ENCODE peak calls at places on chromosome 9, in five cellular contexts. K, R, B, X and C are unnamed samples.

GRCh38 chr9:121690316-121690715 is 38.9 kb downstream of the DAB2IP start:
- DNase-seq in B (no peak), K (no peak), R (no peak), X (no peak), C (no peak)

GRCh38 chr9:31394040-31394473 is 990.4 kb upstream of the ACO1 start:
- DNase-seq in K (no peak), R (no peak), X (no peak), B (no peak), C (no peak)

GRCh38 chr9:16514131-16514530 is 356.3 kb downstream of the BNC2 start:
- DNase-seq in R (no peak), X (no peak), B (no peak), K (no peak), C (no peak)

GRCh38 chr9:21711504-21711903 is 90.9 kb upstream of the MTAP start:
- DNase-seq in B (no peak), R (no peak), X (no peak), K (no peak), C (no peak)

GRCh38 chr9:29750062-29750461 is 2176.8 kb upstream of the C9orf72 start:
- DNase-seq in K (no peak), X (no peak), R (no peak), B (no peak), C (no peak)

GRCh38 chr9:8962084-8962483 is 1162.5 kb upstream of the DMAC1 start:
- DNase-seq in R (no peak), K (no peak), X (no peak), B (no peak), C (no peak)

GRCh38 chr9:122206118-122207046 is 22.4 kb downstream of the LHX6 start:
- DNase-seq in K (no peak), B (no peak), R (no peak), X (no peak), C (no peak)

GRCh38 chr9:3241290-3241689 is 284.5 kb downstream of the RFX3 start:
- DNase-seq in X (no peak), K (no peak), R (no peak), B (no peak), C (no peak)

GRCh38 chr9:35490910-35491465 is 1.1 kb downstream of the RUSC2 start:
- DNase-seq in B (no peak), X (no peak), R (no peak), K (no peak), C (no peak)

GRCh38 chr9:81632599-81632998 is 56.7 kb downstream of the TLE1 start:
- DNase-seq in R (no peak), B (no peak), K (no peak), X (no peak), C (no peak)

GRCh38 chr9:108800632-108801099 is 55.1 kb downstream of the ACTL7B start:
- DNase-seq in X (no peak), R (no peak), B (no peak), K (no peak), C (no peak)

GRCh38 chr9:134360897-134361296 is 34.6 kb downstream of the RXRA start:
- DNase-seq in K (no peak), X (no peak), B (no peak), R (no peak), C (peak)

GRCh38 chr9:35839926-35840325 is 10.9 kb downstream of the TMEM8B start:
- DNase-seq in R (no peak), K (no peak), X (no peak), B (no peak), C (no peak)

GRCh38 chr9:6924149-6924548 is 166.4 kb downstream of the KDM4C start:
- DNase-seq in X (no peak), B (no peak), R (no peak), K (no peak), C (no peak)